ENCODE peak calls at places on chromosomes 3 and 15, in eight cellular contexts. T, V, A, L, I, F, G and O are unnamed samples.

GRCh38 chr3:44342191-44342790 is 3.7 kb downstream of the TCAIM start:
- DNase-seq in A (no peak), V (no peak), F (no peak), I (no peak), L (no peak), G (no peak), T (no peak), O (no peak)

GRCh38 chr15:85381850-85382751 is 1.7 kb downstream of the AKAP13 start:
- DNase-seq in L (no peak), F (no peak), T (no peak), V (no peak), G (no peak), I (no peak), A (no peak), O (no peak)

GRCh38 chr15:34252545-34252944 is 27.7 kb downstream of the EMC4 start:
- DNase-seq in A (no peak), G (no peak), I (no peak), F (no peak), T (no peak), V (no peak), L (no peak), O (no peak)

GRCh38 chr3:190058486-190059241 is 62.0 kb downstream of the P3H2 start:
- DNase-seq in T (no peak), G (no peak), L (no peak), I (no peak), V (no peak), A (no peak), F (no peak), O (no peak)

GRCh38 chr3:53192608-53193007 is 31.6 kb downstream of the PRKCD start:
- DNase-seq in A (no peak), L (no peak), T (no peak), G (no peak), F (no peak), I (no peak), V (no peak), O (no peak)

GRCh38 chr3:52062499-52062898 is 6.1 kb upstream of the DUSP7 start:
- DNase-seq in V (no peak), L (no peak), T (no peak), F (peak), I (peak), A (no peak), G (no peak), O (no peak)

GRCh38 chr3:49609815-49610214 is 55.5 kb downstream of the BSN start:
- DNase-seq in L (no peak), V (no peak), A (no peak), I (no peak), F (no peak), G (no peak), T (no peak), O (no peak)

GRCh38 chr3:146139586-146140110 is 21.3 kb downstream of the PLOD2 start:
- DNase-seq in T (no peak), G (no peak), V (no peak), A (no peak), L (no peak), I (no peak), F (no peak), O (no peak)

GRCh38 chr3:177424541-177424940 is 227.3 kb upstream of the TBL1XR1 start:
- DNase-seq in I (no peak), L (no peak), F (no peak), V (no peak), A (no peak), T (no peak), G (no peak), O (no peak)

GRCh38 chr3:136862953-136863352 is 945 bp downstream of the NCK1 start:
- DNase-seq in T (no peak), L (no peak), V (no peak), A (no peak), F (no peak), I (no peak), G (no peak), O (no peak)

GRCh38 chr3:191523099-191523498 is 62.1 kb downstream of the PYDC2 start:
- DNase-seq in F (no peak), A (no peak), V (no peak), I (no peak), L (no peak), G (no peak), T (no peak), O (no peak)

GRCh38 chr3:53764376-53764775 is 81.8 kb downstream of the CHDH start:
- DNase-seq in F (no peak), L (no peak), G (no peak), T (no peak), V (no peak), A (no peak), I (no peak), O (no peak)

GRCh38 chr15:29094711-29095110 is 174.9 kb downstream of the NSMCE3 start:
- DNase-seq in T (no peak), I (no peak), G (no peak), A (no peak), V (no peak), L (no peak), F (no peak), O (no peak)

GRCh38 chr3:120928991-120929390 is 21.0 kb downstream of the STXBP5L start:
- DNase-seq in A (no peak), I (no peak), L (no peak), F (no peak), V (no peak), G (no peak), T (no peak), O (no peak)